ENCODE peak calls at places on chromosome 21, in seven cellular contexts. D is AG04450, M is foreskin fibroblast, H is choroid plexus epithelial cell, F is body of pancreas, Z is psoas muscle, I is PC-3. K is an unnamed sample.

GRCh38 chr21:28632718-28633408 is 359.8 kb downstream of the LTN1 start:
- DNase-seq in H (peak), M (peak), F (no peak), I (peak), D (no peak), Z (no peak), K (peak)

GRCh38 chr21:15257646-15258045 is 192.8 kb upstream of the NRIP1 start:
- DNase-seq in F (no peak), M (no peak), H (no peak), D (no peak), Z (no peak), I (no peak), K (no peak)

GRCh38 chr21:46559291-46559983 is 45.4 kb downstream of the S100B start:
- DNase-seq in I (no peak), M (no peak), F (no peak), H (no peak), D (no peak), Z (no peak), K (no peak)

GRCh38 chr21:45390831-45391742 is 13.9 kb upstream of the COL18A1 start:
- DNase-seq in Z (peak), D (no peak), H (no peak), M (no peak), F (no peak), I (no peak), K (no peak)

GRCh38 chr21:38921511-38922215 is 115.9 kb downstream of the ETS2 start:
- DNase-seq in M (no peak), D (no peak), I (peak), F (no peak), Z (no peak), H (no peak), K (no peak)

GRCh38 chr21:26964379-26964778 is 2.5 kb downstream of the ADAMTS5 start:
- DNase-seq in Z (peak), I (no peak), F (no peak), D (no peak), M (peak), H (no peak), K (no peak)

GRCh38 chr21:32090961-32091360 is 187.9 kb downstream of the MIS18A start:
- DNase-seq in H (no peak), F (no peak), Z (no peak), D (no peak), I (no peak), M (no peak), K (no peak)

GRCh38 chr21:45640888-45641479 is 2.5 kb upstream of the PCBP3 start:
- DNase-seq in D (no peak), M (peak), I (peak), F (no peak), Z (no peak), H (peak), K (no peak)

GRCh38 chr21:44525431-44526095 is 14.4 kb downstream of the KRTAP10-1 start:
- DNase-seq in H (no peak), I (no peak), Z (peak), M (no peak), F (no peak), D (no peak), K (no peak)

GRCh38 chr21:28283652-28284490 is 708.8 kb downstream of the LTN1 start:
- DNase-seq in I (peak), D (peak), Z (no peak), H (peak), F (no peak), M (peak), K (peak)

GRCh38 chr21:44710756-44711326 is 531 bp downstream of the TSPEAR start:
- DNase-seq in D (no peak), Z (peak), I (no peak), M (no peak), H (no peak), F (no peak), K (no peak)

GRCh38 chr21:40331182-40331581 is 463.9 kb downstream of the PCP4 start:
- DNase-seq in M (no peak), H (no peak), D (no peak), Z (no peak), I (no peak), F (no peak), K (no peak)

GRCh38 chr21:31888936-31889371 is 16.1 kb downstream of the HUNK start:
- DNase-seq in Z (no peak), I (peak), M (no peak), H (no peak), F (peak), D (no peak), K (no peak)

GRCh38 chr21:46425566-46425965 is 33.1 kb upstream of the DIP2A start:
- DNase-seq in Z (peak), M (no peak), F (no peak), D (no peak), I (no peak), H (no peak), K (no peak)

GRCh38 chr21:44701541-44701940 is 4.6 kb downstream of the KRTAP10-12 start:
- DNase-seq in I (no peak), Z (no peak), M (no peak), H (no peak), F (no peak), D (no peak), K (no peak)

GRCh38 chr21:45971487-45972352 is 9.8 kb upstream of the COL6A1 start:
- DNase-seq in I (no peak), D (peak), H (peak), F (no peak), Z (peak), M (peak), K (peak)

GRCh38 chr21:17900281-17900989 is 81.3 kb upstream of the C21orf91 start:
- DNase-seq in Z (no peak), H (no peak), M (no peak), F (no peak), I (no peak), D (no peak), K (no peak)

GRCh38 chr21:45420061-45420521 is 15.1 kb downstream of the COL18A1 start:
- DNase-seq in D (no peak), Z (no peak), F (no peak), M (no peak), H (no peak), I (no peak), K (no peak)

GRCh38 chr21:45887788-45888187 is 93.8 kb upstream of the COL6A1 start:
- DNase-seq in Z (peak), D (no peak), F (no peak), I (no peak), H (no peak), M (no peak), K (no peak)

GRCh38 chr21:45317401-45318145 is 29.9 kb upstream of the POFUT2 start:
- DNase-seq in F (no peak), H (peak), Z (no peak), I (peak), D (peak), M (peak), K (no peak)

GRCh38 chr21:28938726-28939125 is 54.0 kb downstream of the LTN1 start:
- DNase-seq in F (no peak), I (no peak), M (no peak), D (no peak), H (no peak), Z (no peak), K (no peak)

GRCh38 chr21:16473965-16474364 is 744.2 kb downstream of the USP25 start:
- DNase-seq in I (no peak), Z (no peak), D (no peak), M (peak), H (peak), F (no peak), K (no peak)

GRCh38 chr21:46097826-46098286 is at the start of gene COL6A2:
- DNase-seq in M (peak), H (peak), Z (peak), I (peak), F (peak), D (no peak), K (no peak)

GRCh38 chr21:15495965-15496364 is 233.8 kb upstream of the USP25 start:
- DNase-seq in F (no peak), Z (no peak), M (peak), D (no peak), I (peak), H (peak), K (peak)

GRCh38 chr21:16455978-16456377 is 726.2 kb downstream of the USP25 start:
- DNase-seq in I (no peak), Z (no peak), F (no peak), H (peak), M (no peak), D (no peak), K (no peak)

GRCh38 chr21:18954415-18954972 is 550.9 kb upstream of the TMPRSS15 start:
- DNase-seq in H (peak), Z (no peak), F (no peak), M (no peak), D (no peak), I (no peak), K (no peak)

GRCh38 chr21:46159390-46159789 is 4.0 kb upstream of the FTCD start:
- DNase-seq in H (no peak), F (no peak), Z (peak), I (no peak), D (no peak), M (no peak), K (no peak)

GRCh38 chr21:41369915-41370839 is 8.3 kb downstream of the MX2 start:
- DNase-seq in F (peak), M (no peak), D (no peak), H (no peak), Z (no peak), I (no peak), K (no peak)

GRCh38 chr21:44572959-44573583 is 458 bp upstream of the KRTAP10-4 start:
- DNase-seq in F (no peak), I (peak), Z (no peak), D (no peak), H (no peak), M (no peak), K (no peak)

GRCh38 chr21:45465105-45465504 is 60.1 kb downstream of the COL18A1 start:
- DNase-seq in H (no peak), I (no peak), F (no peak), D (no peak), Z (peak), M (no peak), K (no peak)

GRCh38 chr21:16117851-16118592 is 388.2 kb downstream of the USP25 start:
- DNase-seq in D (peak), I (peak), F (no peak), M (peak), H (peak), Z (no peak), K (peak)

GRCh38 chr21:31198575-31198974 is 145.5 kb downstream of the TIAM1 start:
- DNase-seq in H (peak), F (no peak), Z (no peak), D (peak), M (peak), I (peak), K (no peak)

DNA sequence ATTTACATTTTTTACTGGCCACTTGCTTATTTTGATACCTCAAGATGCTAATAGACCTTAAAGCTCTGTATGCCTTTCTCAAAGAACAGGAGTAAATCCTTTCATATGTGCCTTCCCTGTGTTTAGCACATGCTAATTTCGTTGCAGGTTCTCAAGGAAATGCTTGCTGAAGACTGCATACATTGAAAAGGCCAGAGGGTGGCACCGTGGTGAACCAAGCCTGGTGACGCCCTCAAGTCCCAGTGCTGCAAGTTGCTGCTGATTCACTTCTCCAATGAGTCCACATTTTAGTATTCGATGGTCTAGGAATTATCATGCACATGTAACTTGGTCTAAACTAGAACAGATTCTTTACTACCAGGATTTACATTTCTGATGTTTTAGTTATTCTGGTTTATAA is 94.1 kb downstream of the CLDN17 start:
- DNase-seq in I (peak), H (peak), F (peak), Z (no peak), M (peak), D (no peak), K (peak)
- TF ChIP-seq CTCF in I (peak), H (peak), F (peak), Z (no peak), M (no peak), D (no peak), K (peak)

DNA sequence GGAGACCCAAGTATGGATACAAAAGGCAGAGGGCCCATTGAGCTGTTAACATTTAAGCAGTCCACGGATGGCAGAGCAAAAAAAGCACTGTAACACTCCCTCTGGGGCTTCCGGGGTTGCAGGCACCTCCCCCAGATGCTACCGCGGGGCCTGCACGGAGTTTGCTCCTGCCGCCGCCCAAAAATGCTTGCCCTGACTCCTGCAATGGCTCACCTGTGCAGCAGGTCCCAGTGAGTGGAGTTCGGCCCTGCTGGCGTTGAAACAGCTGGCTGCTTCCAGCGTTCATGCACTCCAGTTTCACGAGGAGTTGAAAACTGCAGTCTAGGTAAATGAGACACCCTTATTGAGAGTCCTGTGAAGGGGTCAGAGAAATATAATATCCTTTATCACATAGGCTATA is 832.8 kb downstream of the NCAM2 start:
- DNase-seq in F (no peak), I (no peak), H (no peak), Z (no peak), M (no peak), D (no peak), K (no peak)
- H3K4me3 ChIP-seq in F (no peak), I (no peak), H (no peak), Z (no peak), M (no peak), D (no peak), K (no peak)

DNA sequence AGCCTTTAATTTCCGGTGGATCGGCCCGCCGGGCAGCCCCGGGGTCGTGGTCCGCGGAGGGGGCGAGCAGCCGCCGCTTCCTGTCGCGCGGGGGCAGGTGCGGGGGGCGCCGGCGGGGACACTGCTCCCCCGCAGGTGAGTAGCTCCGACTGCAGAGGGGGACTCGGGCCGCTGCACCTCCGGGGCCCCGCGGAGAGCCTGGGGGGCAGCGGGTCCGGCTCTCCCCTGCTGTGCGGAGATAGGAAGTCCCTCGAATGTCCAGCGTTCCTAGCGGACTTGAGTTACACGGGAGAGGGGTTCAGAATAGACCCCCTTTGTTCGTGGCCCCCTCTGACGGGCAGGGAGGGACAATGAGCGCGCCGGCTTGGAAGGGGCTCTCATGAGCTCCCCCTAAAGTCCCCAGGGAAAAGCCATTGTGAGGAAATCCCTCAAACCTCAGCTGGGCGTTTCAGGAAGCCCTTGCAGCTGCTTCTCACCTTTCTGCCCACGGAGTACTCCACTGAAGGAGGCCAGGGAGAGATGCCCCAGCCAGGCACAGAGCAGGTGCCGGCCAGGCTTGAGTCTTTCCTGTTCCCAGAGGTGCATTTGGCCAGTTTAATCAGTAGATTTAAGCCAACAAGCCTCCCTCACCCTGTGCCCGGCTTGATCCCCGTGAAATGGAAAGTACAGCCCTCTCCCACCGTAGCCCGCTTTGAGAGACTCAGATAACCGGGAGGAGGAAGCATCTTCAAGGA is 925 bp downstream of the PDE9A start:
- DNase-seq in D (no peak), H (no peak), M (peak), Z (peak), F (no peak), I (no peak), K (no peak)
- TF ChIP-seq CTCF in D (no peak), H (no peak), M (no peak), Z (no peak), F (no peak), I (no peak), K (no peak)

GRCh38 chr21:25788677-25789076 is 53.9 kb downstream of the GABPA start:
- DNase-seq in M (no peak), D (no peak), H (no peak), I (no peak), F (no peak), Z (no peak), K (no peak)

GRCh38 chr21:25790122-25790951 is 55.6 kb downstream of the GABPA start:
- DNase-seq in Z (no peak), I (peak), M (peak), H (peak), D (no peak), F (no peak), K (peak)

DNA sequence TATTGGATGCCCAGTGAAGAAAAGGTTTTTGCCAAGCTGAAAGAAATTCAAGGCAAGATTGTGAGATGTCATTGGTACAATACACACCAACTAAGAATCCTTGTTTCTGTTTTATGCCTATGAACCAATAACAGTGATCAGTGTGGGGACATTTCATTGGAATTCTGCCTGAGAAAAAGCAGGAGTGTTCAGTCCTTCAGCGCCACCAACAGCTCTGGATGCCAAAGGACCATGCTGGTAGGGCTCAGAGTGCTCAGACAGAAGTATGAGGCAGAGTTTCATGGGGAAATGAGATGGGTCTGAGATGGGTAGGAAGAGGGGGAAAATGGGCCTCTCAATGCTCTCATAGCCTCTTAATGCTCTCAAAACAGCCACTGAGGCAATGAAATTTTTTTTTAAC is 56.5 kb downstream of the GABPA start:
- DNase-seq in D (no peak), I (peak), Z (no peak), F (no peak), H (peak), M (no peak), K (no peak)
- H3K4me3 ChIP-seq in D (no peak), I (no peak), Z (no peak), F (no peak), H (no peak), M (no peak), K (no peak)

GRCh38 chr21:34934350-34934749 is 114.8 kb downstream of the RUNX1 start:
- DNase-seq in Z (no peak), M (no peak), D (no peak), I (no peak), F (no peak), H (no peak), K (no peak)

GRCh38 chr21:34936874-34937563 is 112.1 kb downstream of the RUNX1 start:
- DNase-seq in D (no peak), M (peak), I (peak), H (no peak), Z (no peak), F (no peak), K (no peak)

GRCh38 chr21:34935868-34936267 is 113.2 kb downstream of the RUNX1 start:
- DNase-seq in D (no peak), Z (no peak), H (no peak), M (peak), I (peak), F (no peak), K (no peak)

GRCh38 chr21:34936299-34936698 is 112.8 kb downstream of the RUNX1 start:
- DNase-seq in Z (no peak), F (no peak), M (peak), I (no peak), H (peak), D (no peak), K (no peak)

DNA sequence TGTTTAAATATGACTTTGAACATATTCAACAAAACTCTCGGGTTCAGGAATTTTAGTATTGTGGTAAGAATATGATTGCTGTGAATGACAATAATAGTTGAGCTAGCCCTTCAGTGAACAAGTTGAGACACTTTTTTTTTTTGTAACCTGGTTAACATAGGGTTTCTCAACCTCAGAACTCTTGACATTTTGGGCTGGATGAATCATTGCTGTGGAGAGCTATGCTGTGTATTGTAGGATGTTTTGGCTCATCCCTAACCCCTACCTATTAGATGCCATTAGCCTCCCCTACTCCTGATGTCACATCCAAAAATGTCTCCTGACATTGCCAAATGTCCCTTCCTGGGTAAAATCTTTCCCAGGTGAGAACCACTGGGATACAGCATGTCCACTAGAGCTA is 113.7 kb downstream of the RUNX1 start:
- DNase-seq in Z (no peak), M (peak), H (peak), D (no peak), I (no peak), F (no peak), K (no peak)
- TF ChIP-seq CTCF in Z (no peak), M (no peak), H (no peak), D (no peak), I (no peak), F (no peak), K (no peak)

DNA sequence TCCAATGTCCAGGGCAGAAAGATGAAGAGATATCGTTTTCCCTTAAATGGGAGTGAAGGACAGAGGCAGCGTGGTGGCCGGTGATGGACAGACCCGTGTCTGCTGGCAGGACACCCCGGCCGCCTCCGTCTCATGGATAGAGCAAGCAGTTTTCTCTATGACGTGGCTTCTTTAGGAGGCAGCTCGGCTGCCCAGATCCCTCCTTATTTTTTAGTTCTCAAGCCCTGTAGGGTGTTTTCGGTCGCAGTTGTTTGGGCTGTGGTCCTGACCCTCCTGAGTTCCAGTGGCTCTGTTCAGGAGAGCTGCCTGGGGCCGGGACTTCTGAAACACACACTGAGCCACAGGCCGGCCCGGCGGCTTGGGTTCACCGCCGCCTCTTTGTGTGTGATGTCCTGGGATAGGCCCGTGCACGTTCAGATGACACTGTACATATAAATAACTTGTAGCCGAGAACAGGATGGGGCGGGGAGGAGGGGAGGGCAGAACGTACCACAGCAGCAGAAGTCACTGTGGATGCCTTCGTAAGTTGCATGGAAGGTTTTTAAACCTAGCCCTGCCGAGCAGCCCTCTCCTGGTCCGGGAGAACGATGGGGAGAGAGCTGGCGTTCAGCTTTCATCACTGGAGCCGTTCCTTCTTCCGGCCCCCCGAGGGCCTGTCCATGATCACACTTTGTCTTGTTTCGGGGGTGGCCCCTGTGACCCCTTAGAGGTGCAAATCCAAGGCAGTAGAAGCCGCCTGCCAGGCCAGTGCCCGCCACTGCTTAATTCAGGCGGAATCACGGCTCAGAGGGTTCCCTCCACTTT is 65.2 kb downstream of the SIK1 start:
- DNase-seq in M (peak), F (no peak), H (peak), Z (peak), D (peak), I (no peak), K (peak)
- H3K4me3 ChIP-seq in M (peak), F (no peak), H (peak), Z (peak), D (peak), I (no peak), K (peak)

GRCh38 chr21:37746849-37747248 is 169.4 kb downstream of the KCNJ6 start:
- DNase-seq in Z (no peak), D (no peak), H (no peak), I (no peak), M (no peak), F (no peak), K (no peak)
- TF ChIP-seq CTCF in Z (no peak), D (peak), H (peak), I (peak), M (no peak), F (no peak), K (no peak)

K was measured in HFF-Myc.